ENCODE peak calls at places on chromosomes 4 and X, in eight cellular contexts. F, J, B, Y, T, S, N and O are unnamed samples.

GRCh38 chr4:82754546-82755165 is 43.9 kb downstream of the SCD5 start:
- DNase-seq in F (no peak), J (no peak), B (no peak), Y (no peak), T (no peak), S (peak), N (no peak), O (no peak)

GRCh38 chrX:24023538-24023937 is 3.4 kb downstream of the KLHL15 start:
- DNase-seq in F (no peak), J (no peak), B (no peak), Y (no peak), T (no peak), S (no peak), N (no peak), O (no peak)

GRCh38 chrX:118990512-118991227 is 16.3 kb downstream of the LONRF3 start:
- DNase-seq in F (no peak), J (no peak), B (no peak), Y (no peak), T (no peak), S (no peak), N (no peak), O (no peak)

GRCh38 chrX:147875866-147876596 is 35.7 kb upstream of the FMR1 start:
- DNase-seq in F (no peak), J (no peak), B (no peak), Y (no peak), T (no peak), S (no peak), N (no peak), O (no peak)

GRCh38 chr4:122000849-122001248 is 49.0 kb upstream of the TRPC3 start:
- DNase-seq in F (no peak), J (no peak), B (no peak), Y (no peak), T (no peak), S (no peak), N (no peak), O (no peak)

GRCh38 chr4:144695721-144696120 is 49.8 kb downstream of the HHIP start:
- DNase-seq in F (no peak), J (no peak), B (no peak), Y (no peak), T (no peak), S (no peak), N (no peak), O (no peak)

GRCh38 chrX:116499780-116500179 is 37.0 kb upstream of the CT83 start:
- DNase-seq in F (no peak), J (no peak), B (no peak), Y (no peak), T (no peak), S (no peak), N (no peak), O (no peak)

GRCh38 chrX:118216488-118216887 is 99.9 kb upstream of the KLHL13 start:
- DNase-seq in F (no peak), J (peak), B (no peak), Y (peak), T (no peak), S (no peak), N (no peak), O (peak)

GRCh38 chrX:23938690-23939089 is 30.9 kb downstream of the CXorf58 start:
- DNase-seq in F (no peak), J (no peak), B (peak), Y (no peak), T (no peak), S (no peak), N (no peak), O (no peak)

GRCh38 chrX:7074908-7075204 is 72.7 kb upstream of the STS start:
- DNase-seq in F (no peak), J (no peak), B (no peak), Y (no peak), T (no peak), S (no peak), N (no peak), O (no peak)

GRCh38 chrX:100649550-100650356 is 5.8 kb downstream of the SRPX2 start:
- DNase-seq in F (peak), J (no peak), B (peak), Y (no peak), T (no peak), S (peak), N (no peak), O (no peak)

GRCh38 chr4:16018061-16018676 is 55.2 kb upstream of the FGFBP2 start:
- DNase-seq in F (no peak), J (no peak), B (no peak), Y (no peak), T (no peak), S (no peak), N (no peak), O (no peak)

GRCh38 chr4:7813674-7814073 is 126.0 kb downstream of the AFAP1 start:
- DNase-seq in F (no peak), J (no peak), B (peak), Y (no peak), T (no peak), S (no peak), N (no peak), O (no peak)

GRCh38 chrX:112211459-112211858 is 128.9 kb upstream of the TRPC5 start:
- DNase-seq in F (no peak), J (no peak), B (peak), Y (no peak), T (no peak), S (no peak), N (no peak), O (no peak)

GRCh38 chrX:70030242-70030823 is 19.4 kb downstream of the AWAT2 start:
- DNase-seq in F (peak), J (no peak), B (peak), Y (peak), T (peak), S (no peak), N (peak), O (no peak)